ENCODE peak calls at places on chromosome 21, in six cellular contexts. S is caudate nucleus; K is activated CD4-positive, alpha-beta T cell treated with anti-CD3 and anti-CD28 coated beads for 24 hours; O is iPS-NIHi11; C is NCI-H446; X is NCI-H1105 treated with DMSO at 0.1 percent for 48 hours. G is an unnamed sample.
A peak's percentile ranks its signal among the peaks of the same experiment; 100 is the strongest.

GRCh38 chr21:14675774-14676530 is 129.8 kb upstream of the SAMSN1 start:
- DNase-seq in S (no peak), K (no peak), O (no peak), C (no peak), X (no peak), G (no peak)

GRCh38 chr21:46152939-46153258 is 2.5 kb downstream of the FTCD start:
- DNase-seq in S (no peak), K (no peak), O (no peak), C (no peak), X (no peak), G (no peak)

GRCh38 chr21:9839011-9839661 is 682.2 kb upstream of the TPTE start:
- DNase-seq in S (no peak), K (no peak), O (no peak), C (no peak), X (peak; percentile 16), G (no peak)

GRCh38 chr21:42561742-42562141 is 48.1 kb downstream of the SLC37A1 start:
- DNase-seq in S (no peak), K (no peak), O (no peak), C (no peak), X (peak; percentile 5), G (no peak)

GRCh38 chr21:25961042-25961441 is 209.5 kb downstream of the APP start:
- DNase-seq in S (no peak), K (no peak), O (peak; percentile 11), C (no peak), X (no peak), G (no peak)

GRCh38 chr21:8989883-8990325 is 1531.5 kb upstream of the TPTE start:
- DNase-seq in S (no peak), K (no peak), O (no peak), C (no peak), X (no peak), G (no peak)

GRCh38 chr21:37956772-37957171 is 40.5 kb upstream of the KCNJ6 start:
- DNase-seq in S (no peak), K (no peak), O (no peak), C (no peak), X (no peak), G (no peak)

GRCh38 chr21:45304161-45304830 is 16.6 kb upstream of the POFUT2 start:
- DNase-seq in S (no peak), K (no peak), O (no peak), C (no peak), X (no peak), G (no peak)

GRCh38 chr21:44643911-44644310 is 2.3 kb upstream of the KRTAP10-11 start:
- DNase-seq in S (no peak), K (no peak), O (no peak), C (no peak), X (no peak), G (no peak)

GRCh38 chr21:35059742-35060141 is 10.6 kb upstream of the RUNX1 start:
- DNase-seq in S (no peak), K (no peak), O (no peak), C (no peak), X (no peak), G (no peak)

GRCh38 chr21:45990741-45991605 is 9.4 kb downstream of the COL6A1 start:
- DNase-seq in S (no peak), K (no peak), O (no peak), C (no peak), X (no peak), G (no peak)

GRCh38 chr21:23045955-23046354 is 2047.7 kb downstream of the NCAM2 start:
- DNase-seq in S (no peak), K (no peak), O (no peak), C (no peak), X (no peak), G (no peak)

GRCh38 chr21:36385909-36386642 is 884 bp downstream of the CHAF1B start:
- DNase-seq in S (no peak), K (no peak), O (no peak), C (no peak), X (no peak), G (no peak)

GRCh38 chr21:33985117-33986050 is 69.8 kb upstream of the ATP5PO start:
- DNase-seq in S (no peak), K (no peak), O (no peak), C (no peak), X (no peak), G (no peak)

GRCh38 chr21:44593598-44594405 is 1.5 kb upstream of the KRTAP10-6 start:
- DNase-seq in S (no peak), K (no peak), O (no peak), C (no peak), X (no peak), G (no peak)

GRCh38 chr21:46585191-46585953 is 19.5 kb downstream of the S100B start:
- DNase-seq in S (no peak), K (no peak), O (no peak), C (no peak), X (peak; percentile 32), G (no peak)

GRCh38 chr21:44653656-44654575 is 543 bp downstream of the KRTAP12-4 start:
- DNase-seq in S (no peak), K (no peak), O (no peak), C (no peak), X (no peak), G (no peak)

GRCh38 chr21:41878831-41879189 is 334 bp downstream of the PRDM15 start:
- DNase-seq in S (no peak), K (peak; percentile 58), O (peak; percentile 92), C (peak; percentile 52), X (peak; percentile 75), G (no peak)

GRCh38 chr21:45998276-45998701 is 16.7 kb downstream of the COL6A1 start:
- DNase-seq in S (no peak), K (no peak), O (peak; percentile 14), C (no peak), X (no peak), G (no peak)

GRCh38 chr21:31156662-31157061 is 118.4 kb upstream of the KRTAP19-8 start:
- DNase-seq in S (no peak), K (no peak), O (no peak), C (no peak), X (no peak), G (no peak)

GRCh38 chr21:25188639-25189038 is 418.6 kb downstream of the MRPL39 start:
- DNase-seq in S (no peak), K (no peak), O (no peak), C (no peak), X (no peak), G (no peak)

GRCh38 chr21:43194303-43195130 is 25.7 kb downstream of the CRYAA start:
- DNase-seq in S (no peak), K (no peak), O (no peak), C (no peak), X (no peak), G (no peak)

GRCh38 chr21:42619841-42620240 is 33.6 kb upstream of the PDE9A start:
- DNase-seq in S (no peak), K (no peak), O (no peak), C (no peak), X (no peak), G (no peak)